ENCODE peak calls at places on chromosomes 2 and 18, in seven cellular contexts. One of them, this sample, is unnamed.
A peak's percentile ranks its signal among the peaks of the same experiment; 100 is the strongest.

GRCh38 chr2:199147216-199147615 is 310.5 kb downstream of the SATB2 start:
- DNase-seq in neural progenitor cell: no peak
- DNase-seq in spleen: no peak
- DNase-seq in heart right ventricle: no peak
- DNase-seq in mammary epithelial cell: no peak
- DNase-seq in uterus: no peak
- DNase-seq in CD8-positive, alpha-beta T cell: no peak
- DNase-seq in this sample: no peak

GRCh38 chr18:13703899-13704298 is 22.5 kb downstream of the FAM210A start:
- DNase-seq in CD8-positive, alpha-beta T cell: no peak
- DNase-seq in heart right ventricle: no peak
- DNase-seq in mammary epithelial cell: no peak
- DNase-seq in spleen: no peak
- DNase-seq in uterus: no peak
- DNase-seq in neural progenitor cell: peak; percentile 15
- DNase-seq in this sample: peak; percentile 59

GRCh38 chr2:60570281-60570680 is 16.8 kb upstream of the BCL11A start:
- DNase-seq in CD8-positive, alpha-beta T cell: no peak
- DNase-seq in mammary epithelial cell: no peak
- DNase-seq in heart right ventricle: no peak
- DNase-seq in spleen: no peak
- DNase-seq in neural progenitor cell: no peak
- DNase-seq in uterus: no peak
- DNase-seq in this sample: no peak

GRCh38 chr2:223047260-223047761 is 4.7 kb upstream of the KCNE4 start:
- DNase-seq in uterus: no peak
- DNase-seq in mammary epithelial cell: peak; percentile 18
- DNase-seq in spleen: no peak
- DNase-seq in CD8-positive, alpha-beta T cell: no peak
- DNase-seq in heart right ventricle: no peak
- DNase-seq in neural progenitor cell: no peak
- DNase-seq in this sample: no peak

GRCh38 chr2:168731550-168732128 is 70.8 kb upstream of the NOSTRIN start:
- DNase-seq in spleen: no peak
- DNase-seq in heart right ventricle: no peak
- DNase-seq in mammary epithelial cell: peak; percentile 24
- DNase-seq in CD8-positive, alpha-beta T cell: no peak
- DNase-seq in uterus: no peak
- DNase-seq in neural progenitor cell: no peak
- DNase-seq in this sample: no peak

GRCh38 chr2:159454185-159454584 is 162.2 kb downstream of the BAZ2B start:
- DNase-seq in uterus: no peak
- DNase-seq in spleen: no peak
- DNase-seq in heart right ventricle: no peak
- DNase-seq in neural progenitor cell: no peak
- DNase-seq in mammary epithelial cell: peak; percentile 84
- DNase-seq in CD8-positive, alpha-beta T cell: no peak
- DNase-seq in this sample: no peak

GRCh38 chr2:27489118-27489497 is 435 bp downstream of the IFT172 start:
- DNase-seq in mammary epithelial cell: no peak
- DNase-seq in spleen: no peak
- DNase-seq in uterus: no peak
- DNase-seq in neural progenitor cell: peak; percentile 54
- DNase-seq in heart right ventricle: no peak
- DNase-seq in CD8-positive, alpha-beta T cell: peak; percentile 59
- DNase-seq in this sample: peak; percentile 50

GRCh38 chr2:200670313-200670712 is 84.5 kb downstream of the AOX1 start:
- DNase-seq in neural progenitor cell: no peak
- DNase-seq in uterus: no peak
- DNase-seq in heart right ventricle: no peak
- DNase-seq in mammary epithelial cell: no peak
- DNase-seq in spleen: no peak
- DNase-seq in CD8-positive, alpha-beta T cell: no peak
- DNase-seq in this sample: peak; percentile 14

GRCh38 chr2:213914510-213914909 is 496.3 kb upstream of the VWC2L start:
- DNase-seq in spleen: no peak
- DNase-seq in uterus: no peak
- DNase-seq in heart right ventricle: no peak
- DNase-seq in CD8-positive, alpha-beta T cell: no peak
- DNase-seq in neural progenitor cell: no peak
- DNase-seq in mammary epithelial cell: no peak
- DNase-seq in this sample: no peak

GRCh38 chr2:219252570-219252899 is 508 bp upstream of the TUBA4B start:
- DNase-seq in mammary epithelial cell: no peak
- DNase-seq in neural progenitor cell: peak; percentile 35
- DNase-seq in spleen: no peak
- DNase-seq in CD8-positive, alpha-beta T cell: peak; percentile 43
- DNase-seq in uterus: no peak
- DNase-seq in heart right ventricle: no peak
- DNase-seq in this sample: no peak

GRCh38 chr2:219253753-219254589 is at the start of gene TUBA4A:
- DNase-seq in uterus: peak; percentile 72
- DNase-seq in heart right ventricle: peak; percentile 86
- DNase-seq in neural progenitor cell: peak; percentile 86
- DNase-seq in mammary epithelial cell: peak; percentile 83
- DNase-seq in CD8-positive, alpha-beta T cell: peak; percentile 91
- DNase-seq in spleen: peak; percentile 98
- DNase-seq in this sample: peak; percentile 93

GRCh38 chr2:219252084-219252483 is 959 bp upstream of the TUBA4B start:
- DNase-seq in spleen: no peak
- DNase-seq in mammary epithelial cell: peak; percentile 51
- DNase-seq in CD8-positive, alpha-beta T cell: peak; percentile 52
- DNase-seq in heart right ventricle: no peak
- DNase-seq in neural progenitor cell: no peak
- DNase-seq in uterus: no peak
- DNase-seq in this sample: peak; percentile 27

GRCh38 chr2:219252900-219253752 is at the start of gene TUBA4B:
- DNase-seq in heart right ventricle: peak; percentile 44
- DNase-seq in mammary epithelial cell: peak; percentile 75
- DNase-seq in CD8-positive, alpha-beta T cell: peak; percentile 53
- DNase-seq in uterus: no peak
- DNase-seq in spleen: peak; percentile 93
- DNase-seq in neural progenitor cell: peak; percentile 56
- DNase-seq in this sample: peak; percentile 65

DNA sequence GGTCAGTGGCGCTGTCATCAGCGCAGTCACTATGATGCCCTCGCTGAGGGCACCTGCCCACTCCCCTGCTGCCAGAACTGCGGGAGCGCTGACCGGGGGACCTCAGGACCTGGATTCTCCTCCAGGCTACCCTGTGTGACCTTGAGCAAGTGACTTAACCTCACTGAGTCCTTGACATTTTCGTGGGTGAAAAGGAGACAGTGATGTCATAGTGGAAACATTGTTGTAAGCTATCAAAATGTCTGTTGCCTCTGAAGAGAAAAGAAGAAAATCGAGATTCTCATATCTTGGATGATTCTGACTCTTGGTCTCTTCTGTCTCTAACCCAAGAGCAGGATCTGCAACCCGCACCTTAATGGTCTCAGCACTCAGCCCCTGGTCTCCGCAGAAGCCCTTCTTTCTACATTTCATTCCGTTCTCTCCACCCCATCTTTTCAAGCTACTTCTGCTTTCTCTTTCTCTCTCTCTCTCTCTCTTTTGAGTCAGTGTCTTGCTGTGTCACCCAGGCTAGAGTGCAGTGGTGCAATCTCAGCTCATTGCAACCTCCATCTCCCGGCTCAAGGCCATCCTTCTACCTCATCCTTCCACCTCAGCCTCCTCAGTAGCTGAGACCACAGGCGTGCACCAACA is 987 bp upstream of the TUBA4A start:
- DNase-seq in mammary epithelial cell: no peak
- DNase-seq in uterus: no peak
- DNase-seq in heart right ventricle: no peak
- DNase-seq in neural progenitor cell: no peak
- DNase-seq in spleen: no peak
- DNase-seq in CD8-positive, alpha-beta T cell: peak; percentile 61
- DNase-seq in this sample: peak; percentile 56
- H3K4me1 ChIP-seq in mammary epithelial cell: peaks cover 41% of the 10 kb centered on the region
- H3K4me1 ChIP-seq in uterus: no peaks in the 10 kb centered on the region
- H3K4me1 ChIP-seq in heart right ventricle: peaks cover 44% of the 10 kb centered on the region
- H3K4me1 ChIP-seq in neural progenitor cell: peaks cover 7% of the 10 kb centered on the region
- H3K4me1 ChIP-seq in spleen: peaks cover 45% of the 10 kb centered on the region
- H3K4me1 ChIP-seq in CD8-positive, alpha-beta T cell: peaks cover 30% of the 10 kb centered on the region
- H3K4me1 ChIP-seq in this sample: peaks cover 40% of the 10 kb centered on the region

DNA sequence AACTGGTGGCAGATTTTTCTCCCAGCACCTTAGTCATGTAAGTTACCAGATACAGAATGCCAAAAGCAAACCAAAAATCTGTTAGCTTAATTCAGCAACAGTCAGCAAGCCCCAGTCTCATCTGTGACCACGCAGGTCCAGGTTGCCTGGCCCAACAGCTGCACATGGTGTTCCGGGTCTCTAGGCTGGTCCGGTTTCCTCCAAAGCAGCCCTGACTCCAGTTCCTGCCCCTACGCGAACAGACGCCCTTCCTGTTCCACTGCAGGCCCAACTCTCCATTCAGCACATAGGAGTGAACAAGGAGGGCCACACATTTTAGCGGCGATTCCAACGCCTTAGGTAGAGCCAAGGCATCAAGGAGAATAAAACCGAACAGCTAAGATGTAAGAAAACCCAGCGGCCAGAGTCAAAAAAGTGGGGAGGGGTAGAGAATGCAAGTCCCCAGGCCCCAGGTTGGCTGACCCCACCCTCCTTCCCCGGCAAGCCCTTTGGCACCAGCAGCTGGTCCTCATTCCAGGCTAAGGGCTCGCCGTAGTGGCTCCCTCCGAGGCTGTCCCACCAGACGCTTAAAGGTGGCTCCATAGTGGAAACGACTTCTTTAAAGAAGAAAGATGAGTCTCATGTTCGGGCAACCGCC is 1.5 kb downstream of the STK25 start:
- DNase-seq in uterus: no peak
- DNase-seq in neural progenitor cell: no peak
- DNase-seq in heart right ventricle: no peak
- DNase-seq in spleen: peak; percentile 75
- DNase-seq in CD8-positive, alpha-beta T cell: no peak
- DNase-seq in mammary epithelial cell: no peak
- DNase-seq in this sample: no peak
- H3K4me3 ChIP-seq in uterus: peak overlapping the region; percentile 98
- H3K4me3 ChIP-seq in neural progenitor cell: peak overlapping the region; percentile 95
- H3K4me3 ChIP-seq in heart right ventricle: peak overlapping the region; percentile 75
- H3K4me3 ChIP-seq in spleen: peak overlapping the region; percentile 83
- H3K4me3 ChIP-seq in CD8-positive, alpha-beta T cell: peak overlapping the region; percentile 71
- H3K4me3 ChIP-seq in mammary epithelial cell: peak overlapping the region; percentile 82
- H3K4me3 ChIP-seq in this sample: peak overlapping the region; percentile 98

GRCh38 chr2:25300001-25300400 is 41.7 kb downstream of the DNMT3A start:
- DNase-seq in uterus: no peak
- DNase-seq in spleen: no peak
- DNase-seq in CD8-positive, alpha-beta T cell: no peak
- DNase-seq in mammary epithelial cell: no peak
- DNase-seq in heart right ventricle: no peak
- DNase-seq in neural progenitor cell: no peak
- DNase-seq in this sample: no peak

GRCh38 chr2:25298776-25299431 is 42.8 kb downstream of the DNMT3A start:
- DNase-seq in heart right ventricle: no peak
- DNase-seq in uterus: no peak
- DNase-seq in CD8-positive, alpha-beta T cell: no peak
- DNase-seq in spleen: no peak
- DNase-seq in neural progenitor cell: no peak
- DNase-seq in mammary epithelial cell: no peak
- DNase-seq in this sample: no peak

GRCh38 chr2:25294573-25295462 is 46.9 kb downstream of the DNMT3A start:
- DNase-seq in mammary epithelial cell: peak; percentile 27
- DNase-seq in heart right ventricle: peak; percentile 85
- DNase-seq in neural progenitor cell: no peak
- DNase-seq in spleen: peak; percentile 99
- DNase-seq in CD8-positive, alpha-beta T cell: peak; percentile 86
- DNase-seq in uterus: peak; percentile 71
- DNase-seq in this sample: peak; percentile 88

GRCh38 chr2:25295654-25296053 is 46.1 kb downstream of the DNMT3A start:
- DNase-seq in uterus: no peak
- DNase-seq in mammary epithelial cell: no peak
- DNase-seq in heart right ventricle: no peak
- DNase-seq in spleen: no peak
- DNase-seq in CD8-positive, alpha-beta T cell: no peak
- DNase-seq in neural progenitor cell: no peak
- DNase-seq in this sample: no peak

DNA sequence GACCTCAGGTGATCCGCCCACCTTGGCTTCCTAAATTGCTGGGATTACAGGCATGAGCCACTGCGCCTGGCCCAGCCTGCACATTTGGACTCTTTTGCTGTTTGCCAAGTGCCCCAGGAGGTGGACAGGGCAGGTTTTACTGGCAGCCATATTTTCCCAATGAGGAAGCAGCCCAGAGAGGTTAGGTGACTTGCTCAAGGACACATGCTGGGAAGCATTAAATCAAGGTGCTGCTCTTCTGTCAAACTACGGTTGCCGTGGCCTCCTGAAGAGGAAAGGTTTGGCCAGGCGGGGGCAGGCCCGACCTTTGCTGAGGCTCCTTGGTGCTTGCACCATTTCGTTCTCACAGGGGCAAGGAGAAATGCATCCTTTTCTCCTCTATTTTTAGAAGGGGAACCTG is 44.0 kb downstream of the DNMT3A start:
- DNase-seq in CD8-positive, alpha-beta T cell: no peak
- DNase-seq in heart right ventricle: no peak
- DNase-seq in neural progenitor cell: no peak
- DNase-seq in mammary epithelial cell: no peak
- DNase-seq in uterus: no peak
- DNase-seq in spleen: no peak
- DNase-seq in this sample: peak; percentile 19
- TF ChIP-seq CTCF in CD8-positive, alpha-beta T cell: no peak
- TF ChIP-seq CTCF in heart right ventricle: no peak
- TF ChIP-seq CTCF in neural progenitor cell: peak; percentile 45
- TF ChIP-seq CTCF in mammary epithelial cell: no peak
- TF ChIP-seq CTCF in uterus: no peak
- TF ChIP-seq CTCF in spleen: no peak
- TF ChIP-seq CTCF in this sample: peak; percentile 47

GRCh38 chr2:236806133-236806532 is 236.5 kb downstream of the ACKR3 start:
- DNase-seq in heart right ventricle: no peak
- DNase-seq in neural progenitor cell: no peak
- DNase-seq in CD8-positive, alpha-beta T cell: no peak
- DNase-seq in mammary epithelial cell: no peak
- DNase-seq in spleen: no peak
- DNase-seq in uterus: no peak
- DNase-seq in this sample: no peak

GRCh38 chr2:236798491-236798890 is 228.9 kb downstream of the ACKR3 start:
- DNase-seq in mammary epithelial cell: no peak
- DNase-seq in neural progenitor cell: no peak
- DNase-seq in spleen: no peak
- DNase-seq in uterus: no peak
- DNase-seq in CD8-positive, alpha-beta T cell: no peak
- DNase-seq in heart right ventricle: no peak
- DNase-seq in this sample: no peak

GRCh38 chr2:236803621-236804020 is 234.0 kb downstream of the ACKR3 start:
- DNase-seq in CD8-positive, alpha-beta T cell: no peak
- DNase-seq in uterus: no peak
- DNase-seq in heart right ventricle: no peak
- DNase-seq in mammary epithelial cell: no peak
- DNase-seq in spleen: no peak
- DNase-seq in neural progenitor cell: no peak
- DNase-seq in this sample: no peak

GRCh38 chr2:236799391-236800048 is 229.9 kb downstream of the ACKR3 start:
- DNase-seq in uterus: no peak
- DNase-seq in mammary epithelial cell: no peak
- DNase-seq in spleen: no peak
- DNase-seq in neural progenitor cell: no peak
- DNase-seq in CD8-positive, alpha-beta T cell: no peak
- DNase-seq in heart right ventricle: no peak
- DNase-seq in this sample: no peak

DNA sequence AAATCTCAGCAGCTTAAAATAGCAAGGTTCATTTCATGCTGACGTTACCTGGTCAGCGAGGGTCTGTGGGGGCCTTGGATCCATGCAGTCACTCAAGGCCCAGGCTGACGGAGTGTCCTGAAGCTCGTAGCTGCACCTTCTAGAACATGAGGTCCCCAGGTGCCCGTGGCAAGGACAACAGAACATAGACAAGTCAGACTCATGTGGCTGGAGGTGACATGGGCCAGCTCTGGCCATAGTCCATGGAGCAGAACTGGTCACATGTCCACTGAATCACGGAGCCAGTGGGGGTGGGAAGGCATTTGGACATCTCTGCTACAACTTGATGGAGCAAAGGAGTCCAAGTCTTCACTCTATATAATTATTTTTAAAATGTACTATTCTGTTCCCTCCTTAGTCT is 233.2 kb downstream of the ACKR3 start:
- DNase-seq in CD8-positive, alpha-beta T cell: no peak
- DNase-seq in heart right ventricle: no peak
- DNase-seq in spleen: no peak
- DNase-seq in uterus: no peak
- DNase-seq in mammary epithelial cell: no peak
- DNase-seq in neural progenitor cell: no peak
- DNase-seq in this sample: no peak
- H3K4me1 ChIP-seq in CD8-positive, alpha-beta T cell: no peaks in the 10 kb centered on the region
- H3K4me1 ChIP-seq in heart right ventricle: no peaks in the 10 kb centered on the region
- H3K4me1 ChIP-seq in spleen: no peaks in the 10 kb centered on the region
- H3K4me1 ChIP-seq in uterus: no peaks in the 10 kb centered on the region
- H3K4me1 ChIP-seq in mammary epithelial cell: no peaks in the 10 kb centered on the region
- H3K4me1 ChIP-seq in neural progenitor cell: no peaks in the 10 kb centered on the region
- H3K4me1 ChIP-seq in this sample: no peaks in the 10 kb centered on the region